ENCODE peak calls at places on chromosomes 3 and 15, in five cellular contexts. H is stimulated activated CD4-positive, alpha-beta T cell treated with anti-CD3 and anti-CD28 coated beads, Interleukin-4, amount 100 ng/mL, for 24 hours; Y is NCI-H2029 treated with DMSO at 0.1 percent for 48 hours; Q is AG09309; C is type B pancreatic cell. Z is an unnamed sample.

GRCh38 chr3:124679048-124679638 is 51.1 kb upstream of the UMPS start:
- DNase-seq in C (no peak), Q (no peak), H (no peak), Y (no peak), Z (no peak)

GRCh38 chr15:94509259-94509658 is 277.9 kb downstream of the MCTP2 start:
- DNase-seq in H (no peak), Y (no peak), C (no peak), Q (no peak), Z (no peak)

GRCh38 chr3:172179680-172180399 is 140.5 kb downstream of the FNDC3B start:
- DNase-seq in H (no peak), C (no peak), Q (no peak), Y (no peak), Z (no peak)

GRCh38 chr3:10459954-10460754 is 45.2 kb downstream of the ATP2B2 start:
- DNase-seq in C (peak), H (peak), Y (no peak), Q (no peak), Z (peak)

GRCh38 chr3:124078978-124079911 is 87.3 kb upstream of the ROPN1 start:
- DNase-seq in H (no peak), Q (no peak), C (no peak), Y (peak), Z (peak)

GRCh38 chr15:62722237-62722636 is 320.3 kb upstream of the TPM1 start:
- DNase-seq in H (no peak), Q (no peak), Y (no peak), C (no peak), Z (no peak)

GRCh38 chr3:139718415-139718814 is 40.6 kb upstream of the NMNAT3 start:
- DNase-seq in Y (no peak), Q (peak), C (no peak), H (no peak), Z (peak)

GRCh38 chr3:43742935-43743334 is 52.2 kb downstream of the ABHD5 start:
- DNase-seq in C (no peak), Y (no peak), H (no peak), Q (no peak), Z (no peak)

GRCh38 chr15:83283813-83284562 is 476 bp downstream of the BNC1 start:
- DNase-seq in H (no peak), C (no peak), Q (no peak), Y (no peak), Z (peak)

GRCh38 chr15:70140543-70141375 is 43.0 kb upstream of the TLE3 start:
- DNase-seq in C (no peak), H (peak), Q (no peak), Y (no peak), Z (peak)

GRCh38 chr3:194269610-194270145 is 81.5 kb downstream of the CPN2 start:
- DNase-seq in C (no peak), H (no peak), Q (no peak), Y (no peak), Z (no peak)

GRCh38 chr15:97995881-97996603 is 35.5 kb downstream of the ARRDC4 start:
- DNase-seq in Q (no peak), C (no peak), Y (no peak), H (no peak), Z (peak)

GRCh38 chr3:127254730-127255129 is 33.1 kb downstream of the PRR20G start:
- DNase-seq in H (no peak), C (no peak), Q (no peak), Y (no peak), Z (peak)

GRCh38 chr15:24848050-24848449 is 106.7 kb upstream of the SNRPN start:
- DNase-seq in H (no peak), Q (no peak), C (no peak), Y (no peak), Z (no peak)

GRCh38 chr3:32443471-32443870 is 51.8 kb downstream of the CMTM7 start:
- DNase-seq in H (no peak), Y (no peak), C (no peak), Q (peak), Z (peak)

GRCh38 chr3:182238141-182238540 is 526.4 kb downstream of the SOX2 start:
- DNase-seq in C (no peak), Q (no peak), Y (no peak), H (no peak), Z (no peak)

GRCh38 chr3:78872195-78872594 is 895.6 kb downstream of the ROBO1 start:
- DNase-seq in Y (no peak), C (no peak), Q (no peak), H (no peak), Z (no peak)

GRCh38 chr3:138875754-138876664 is 41.3 kb upstream of the PIK3CB start:
- DNase-seq in Q (no peak), H (no peak), Y (no peak), C (no peak), Z (no peak)

GRCh38 chr15:65069779-65070546 is 2.2 kb upstream of the RASL12 start:
- DNase-seq in C (no peak), Y (no peak), Q (no peak), H (no peak), Z (no peak)

GRCh38 chr15:67794832-67795574 is 30.3 kb upstream of the SKOR1 start:
- DNase-seq in Q (no peak), C (no peak), H (peak), Y (no peak), Z (no peak)

GRCh38 chr15:34886134-34886533 is 83.4 kb downstream of the AQR start:
- DNase-seq in Q (no peak), H (no peak), C (no peak), Y (no peak), Z (no peak)

GRCh38 chr3:141508067-141508436 is 21.2 kb downstream of the RASA2 start:
- DNase-seq in Y (no peak), C (no peak), Q (no peak), H (no peak), Z (no peak)

GRCh38 chr3:88235102-88235501 is 85.3 kb downstream of the C3orf38 start:
- DNase-seq in Y (no peak), C (no peak), Q (no peak), H (no peak), Z (peak)

GRCh38 chr15:48330855-48331795 is at the start of gene DUT:
- DNase-seq in Q (no peak), H (peak), C (peak), Y (peak), Z (peak)

GRCh38 chr15:40358492-40359353 is 704 bp downstream of the DISP2 start:
- DNase-seq in C (no peak), H (peak), Y (no peak), Q (no peak), Z (no peak)

GRCh38 chr3:14392803-14393319 is 9.5 kb upstream of the SLC6A6 start:
- DNase-seq in H (no peak), Q (no peak), Y (no peak), C (no peak), Z (no peak)

GRCh38 chr3:133938770-133939495 is 43.3 kb upstream of the RAB6B start:
- DNase-seq in Q (no peak), C (peak), H (no peak), Y (no peak), Z (peak)

GRCh38 chr3:171049831-171050444 is 23.4 kb upstream of the SLC2A2 start:
- DNase-seq in C (peak), Y (no peak), Q (no peak), H (peak), Z (peak)

GRCh38 chr15:35168464-35168863 is 83.4 kb upstream of the NANOGP8 start:
- DNase-seq in Q (peak), H (no peak), Y (no peak), C (no peak), Z (peak)

GRCh38 chr3:51997935-51998596 is 2.4 kb upstream of the RPL29 start:
- DNase-seq in Y (no peak), H (no peak), C (no peak), Q (no peak), Z (peak)

GRCh38 chr15:57205999-57206398 is 170.3 kb upstream of the CGNL1 start:
- DNase-seq in Y (no peak), C (no peak), H (no peak), Q (no peak), Z (no peak)

GRCh38 chr15:88646951-88647350 is 8.1 kb downstream of the ISG20 start:
- DNase-seq in H (peak), Q (no peak), Y (no peak), C (peak), Z (no peak)

GRCh38 chr15:80936288-80937078 is 53.1 kb downstream of the MESD start:
- DNase-seq in H (no peak), C (no peak), Y (no peak), Q (no peak), Z (no peak)

GRCh38 chr3:118067439-118067838 is 967.2 kb downstream of the IGSF11 start:
- DNase-seq in Y (no peak), Q (no peak), C (no peak), H (no peak), Z (no peak)

GRCh38 chr3:148962513-148962912 is 28.8 kb upstream of the GYG1 start:
- DNase-seq in Y (no peak), Q (peak), C (no peak), H (no peak), Z (peak)

GRCh38 chr3:168330983-168331382 is 235.3 kb upstream of the GOLIM4 start:
- DNase-seq in Y (no peak), H (no peak), Q (no peak), C (no peak), Z (no peak)

GRCh38 chr3:117885046-117885445 is 1149.6 kb downstream of the IGSF11 start:
- DNase-seq in C (no peak), H (no peak), Y (no peak), Q (no peak), Z (no peak)

Z was measured in mammary epithelial cell.